ENCODE peak calls at places on chromosomes 7 and 10, in eight cellular contexts. One of them, this sample, is unnamed.

GRCh38 chr10:53903756-53904155 is 897.3 kb downstream of the PCDH15 start:
- DNase-seq in Peyer's patch: no peak
- DNase-seq in thyroid gland: no peak
- DNase-seq in mucosa of descending colon: no peak
- DNase-seq in spleen: no peak
- DNase-seq in tibial nerve: no peak
- DNase-seq in cardiac muscle cell: no peak
- DNase-seq in hepatocyte: no peak
- DNase-seq in this sample: no peak

GRCh38 chr7:10913457-10913856 is 60.2 kb upstream of the PHF14 start:
- DNase-seq in Peyer's patch: no peak
- DNase-seq in thyroid gland: no peak
- DNase-seq in mucosa of descending colon: no peak
- DNase-seq in spleen: no peak
- DNase-seq in tibial nerve: no peak
- DNase-seq in cardiac muscle cell: no peak
- DNase-seq in hepatocyte: no peak
- DNase-seq in this sample: no peak

GRCh38 chr10:27019827-27020226 is 80.5 kb downstream of the ANKRD26 start:
- DNase-seq in Peyer's patch: no peak
- DNase-seq in thyroid gland: no peak
- DNase-seq in mucosa of descending colon: no peak
- DNase-seq in spleen: no peak
- DNase-seq in tibial nerve: no peak
- DNase-seq in cardiac muscle cell: peak; percentile 48
- DNase-seq in hepatocyte: no peak
- DNase-seq in this sample: no peak

GRCh38 chr7:134514663-134515062 is 12.7 kb upstream of the AKR1B10 start:
- DNase-seq in Peyer's patch: no peak
- DNase-seq in thyroid gland: no peak
- DNase-seq in mucosa of descending colon: peak; percentile 72
- DNase-seq in spleen: no peak
- DNase-seq in tibial nerve: no peak
- DNase-seq in cardiac muscle cell: peak; percentile 87
- DNase-seq in hepatocyte: peak; percentile 84
- DNase-seq in this sample: peak; percentile 76

GRCh38 chr7:1234794-1235500 is 2.3 kb downstream of the UNCX start:
- DNase-seq in Peyer's patch: no peak
- DNase-seq in thyroid gland: no peak
- DNase-seq in mucosa of descending colon: no peak
- DNase-seq in spleen: no peak
- DNase-seq in tibial nerve: no peak
- DNase-seq in cardiac muscle cell: no peak
- DNase-seq in hepatocyte: no peak
- DNase-seq in this sample: no peak

GRCh38 chr10:6924166-6924565 is 344.1 kb upstream of the PRKCQ start:
- DNase-seq in Peyer's patch: no peak
- DNase-seq in thyroid gland: no peak
- DNase-seq in mucosa of descending colon: no peak
- DNase-seq in spleen: no peak
- DNase-seq in tibial nerve: no peak
- DNase-seq in cardiac muscle cell: peak; percentile 6
- DNase-seq in hepatocyte: no peak
- DNase-seq in this sample: no peak

GRCh38 chr10:46267132-46267985 is 19.4 kb upstream of the ANTXRL start:
- DNase-seq in Peyer's patch: no peak
- DNase-seq in thyroid gland: no peak
- DNase-seq in mucosa of descending colon: peak; percentile 0
- DNase-seq in spleen: no peak
- DNase-seq in tibial nerve: no peak
- DNase-seq in cardiac muscle cell: no peak
- DNase-seq in hepatocyte: no peak
- DNase-seq in this sample: no peak

GRCh38 chr7:18780266-18780665 is 284.7 kb downstream of the HDAC9 start:
- DNase-seq in Peyer's patch: no peak
- DNase-seq in thyroid gland: no peak
- DNase-seq in mucosa of descending colon: no peak
- DNase-seq in spleen: no peak
- DNase-seq in tibial nerve: no peak
- DNase-seq in cardiac muscle cell: no peak
- DNase-seq in hepatocyte: no peak
- DNase-seq in this sample: no peak

GRCh38 chr10:93211989-93212388 is 138.3 kb downstream of the CYP26A1 start:
- DNase-seq in Peyer's patch: no peak
- DNase-seq in thyroid gland: no peak
- DNase-seq in mucosa of descending colon: no peak
- DNase-seq in spleen: no peak
- DNase-seq in tibial nerve: no peak
- DNase-seq in cardiac muscle cell: no peak
- DNase-seq in hepatocyte: no peak
- DNase-seq in this sample: no peak

GRCh38 chr10:128324468-128324867 is 198.2 kb upstream of the MKI67 start:
- DNase-seq in Peyer's patch: no peak
- DNase-seq in thyroid gland: no peak
- DNase-seq in mucosa of descending colon: no peak
- DNase-seq in spleen: no peak
- DNase-seq in tibial nerve: no peak
- DNase-seq in cardiac muscle cell: no peak
- DNase-seq in hepatocyte: no peak
- DNase-seq in this sample: no peak

GRCh38 chr10:132671171-132672154 is 114.5 kb downstream of the NKX6-2 start:
- DNase-seq in Peyer's patch: peak; percentile 29
- DNase-seq in thyroid gland: no peak
- DNase-seq in mucosa of descending colon: no peak
- DNase-seq in spleen: peak; percentile 33
- DNase-seq in tibial nerve: no peak
- DNase-seq in cardiac muscle cell: no peak
- DNase-seq in hepatocyte: no peak
- DNase-seq in this sample: no peak

GRCh38 chr7:45118830-45119452 is 7.4 kb upstream of the TBRG4 start:
- DNase-seq in Peyer's patch: no peak
- DNase-seq in thyroid gland: no peak
- DNase-seq in mucosa of descending colon: no peak
- DNase-seq in spleen: no peak
- DNase-seq in tibial nerve: no peak
- DNase-seq in cardiac muscle cell: no peak
- DNase-seq in hepatocyte: no peak
- DNase-seq in this sample: no peak

GRCh38 chr10:17768957-17769356 is 17.0 kb downstream of the TMEM236 start:
- DNase-seq in Peyer's patch: no peak
- DNase-seq in thyroid gland: no peak
- DNase-seq in mucosa of descending colon: no peak
- DNase-seq in spleen: no peak
- DNase-seq in tibial nerve: no peak
- DNase-seq in cardiac muscle cell: peak; percentile 64
- DNase-seq in hepatocyte: no peak
- DNase-seq in this sample: no peak

GRCh38 chr7:25517906-25518305 is 289.6 kb upstream of the NPVF start:
- DNase-seq in Peyer's patch: no peak
- DNase-seq in thyroid gland: no peak
- DNase-seq in mucosa of descending colon: no peak
- DNase-seq in spleen: no peak
- DNase-seq in tibial nerve: no peak
- DNase-seq in cardiac muscle cell: no peak
- DNase-seq in hepatocyte: no peak
- DNase-seq in this sample: no peak

GRCh38 chr7:137386966-137387365 is 43.4 kb upstream of the PTN start:
- DNase-seq in Peyer's patch: no peak
- DNase-seq in thyroid gland: no peak
- DNase-seq in mucosa of descending colon: no peak
- DNase-seq in spleen: no peak
- DNase-seq in tibial nerve: no peak
- DNase-seq in cardiac muscle cell: no peak
- DNase-seq in hepatocyte: no peak
- DNase-seq in this sample: no peak

GRCh38 chr10:52652431-52653220 is 120.0 kb downstream of the MBL2 start:
- DNase-seq in Peyer's patch: no peak
- DNase-seq in thyroid gland: no peak
- DNase-seq in mucosa of descending colon: no peak
- DNase-seq in spleen: no peak
- DNase-seq in tibial nerve: no peak
- DNase-seq in cardiac muscle cell: peak; percentile 13
- DNase-seq in hepatocyte: no peak
- DNase-seq in this sample: no peak

GRCh38 chr10:88881335-88881734 is 1.3 kb downstream of the STAMBPL1 start:
- DNase-seq in Peyer's patch: no peak
- DNase-seq in thyroid gland: no peak
- DNase-seq in mucosa of descending colon: no peak
- DNase-seq in spleen: no peak
- DNase-seq in tibial nerve: no peak
- DNase-seq in cardiac muscle cell: peak; percentile 25
- DNase-seq in hepatocyte: no peak
- DNase-seq in this sample: no peak

GRCh38 chr7:66682350-66683093 is 53.8 kb downstream of the KCTD7 start:
- DNase-seq in Peyer's patch: no peak
- DNase-seq in thyroid gland: peak; percentile 13
- DNase-seq in mucosa of descending colon: peak; percentile 11
- DNase-seq in spleen: no peak
- DNase-seq in tibial nerve: no peak
- DNase-seq in cardiac muscle cell: peak; percentile 26
- DNase-seq in hepatocyte: no peak
- DNase-seq in this sample: no peak

GRCh38 chr10:124667425-124668130 is 76.6 kb downstream of the FAM53B start:
- DNase-seq in Peyer's patch: peak; percentile 67
- DNase-seq in thyroid gland: no peak
- DNase-seq in mucosa of descending colon: peak; percentile 37
- DNase-seq in spleen: no peak
- DNase-seq in tibial nerve: no peak
- DNase-seq in cardiac muscle cell: no peak
- DNase-seq in hepatocyte: no peak
- DNase-seq in this sample: no peak

GRCh38 chr7:110386006-110386405 is 704.9 kb upstream of the LRRN3 start:
- DNase-seq in Peyer's patch: no peak
- DNase-seq in thyroid gland: no peak
- DNase-seq in mucosa of descending colon: no peak
- DNase-seq in spleen: no peak
- DNase-seq in tibial nerve: no peak
- DNase-seq in cardiac muscle cell: no peak
- DNase-seq in hepatocyte: no peak
- DNase-seq in this sample: no peak

GRCh38 chr7:92830532-92831110 is 5.8 kb downstream of the CDK6 start:
- DNase-seq in Peyer's patch: no peak
- DNase-seq in thyroid gland: no peak
- DNase-seq in mucosa of descending colon: no peak
- DNase-seq in spleen: no peak
- DNase-seq in tibial nerve: no peak
- DNase-seq in cardiac muscle cell: no peak
- DNase-seq in hepatocyte: no peak
- DNase-seq in this sample: no peak

GRCh38 chr7:157425137-157425731 is 88.4 kb downstream of the DNAJB6 start:
- DNase-seq in Peyer's patch: no peak
- DNase-seq in thyroid gland: no peak
- DNase-seq in mucosa of descending colon: no peak
- DNase-seq in spleen: no peak
- DNase-seq in tibial nerve: no peak
- DNase-seq in cardiac muscle cell: no peak
- DNase-seq in hepatocyte: no peak
- DNase-seq in this sample: no peak

GRCh38 chr7:30428586-30429530 is 49.7 kb downstream of the NOD1 start:
- DNase-seq in Peyer's patch: no peak
- DNase-seq in thyroid gland: peak; percentile 27
- DNase-seq in mucosa of descending colon: peak; percentile 80
- DNase-seq in spleen: no peak
- DNase-seq in tibial nerve: no peak
- DNase-seq in cardiac muscle cell: no peak
- DNase-seq in hepatocyte: no peak
- DNase-seq in this sample: no peak

GRCh38 chr7:154412105-154412504 is 359.9 kb downstream of the DPP6 start:
- DNase-seq in Peyer's patch: no peak
- DNase-seq in thyroid gland: no peak
- DNase-seq in mucosa of descending colon: no peak
- DNase-seq in spleen: no peak
- DNase-seq in tibial nerve: no peak
- DNase-seq in cardiac muscle cell: no peak
- DNase-seq in hepatocyte: no peak
- DNase-seq in this sample: no peak
- TF ChIP-seq CTCF in Peyer's patch: no peak
- TF ChIP-seq CTCF in thyroid gland: no peak
- TF ChIP-seq CTCF in mucosa of descending colon: no peak
- TF ChIP-seq CTCF in spleen: no peak
- TF ChIP-seq CTCF in tibial nerve: no peak
- TF ChIP-seq CTCF in cardiac muscle cell: no peak
- TF ChIP-seq CTCF in hepatocyte: no peak
- TF ChIP-seq CTCF in this sample: no peak

GRCh38 chr7:143382126-143382790 is 1.1 kb downstream of the ZYX start:
- DNase-seq in Peyer's patch: no peak
- DNase-seq in thyroid gland: no peak
- DNase-seq in mucosa of descending colon: no peak
- DNase-seq in spleen: no peak
- DNase-seq in tibial nerve: no peak
- DNase-seq in cardiac muscle cell: peak; percentile 22
- DNase-seq in hepatocyte: no peak
- DNase-seq in this sample: no peak

GRCh38 chr7:143384148-143384547 is 3.0 kb downstream of the ZYX start:
- DNase-seq in Peyer's patch: no peak
- DNase-seq in thyroid gland: peak; percentile 72
- DNase-seq in mucosa of descending colon: no peak
- DNase-seq in spleen: no peak
- DNase-seq in tibial nerve: no peak
- DNase-seq in cardiac muscle cell: peak; percentile 70
- DNase-seq in hepatocyte: no peak
- DNase-seq in this sample: no peak

GRCh38 chr7:143382791-143383641 is 1.9 kb downstream of the ZYX start:
- DNase-seq in Peyer's patch: no peak
- DNase-seq in thyroid gland: no peak
- DNase-seq in mucosa of descending colon: no peak
- DNase-seq in spleen: no peak
- DNase-seq in tibial nerve: no peak
- DNase-seq in cardiac muscle cell: peak; percentile 17
- DNase-seq in hepatocyte: no peak
- DNase-seq in this sample: no peak

GRCh38 chr7:143384741-143385631 is 3.8 kb downstream of the ZYX start:
- DNase-seq in Peyer's patch: peak; percentile 39
- DNase-seq in thyroid gland: no peak
- DNase-seq in mucosa of descending colon: no peak
- DNase-seq in spleen: no peak
- DNase-seq in tibial nerve: no peak
- DNase-seq in cardiac muscle cell: peak; percentile 81
- DNase-seq in hepatocyte: no peak
- DNase-seq in this sample: no peak

GRCh38 chr7:143383642-143383957 is 2.5 kb downstream of the ZYX start:
- DNase-seq in Peyer's patch: no peak
- DNase-seq in thyroid gland: no peak
- DNase-seq in mucosa of descending colon: no peak
- DNase-seq in spleen: no peak
- DNase-seq in tibial nerve: no peak
- DNase-seq in cardiac muscle cell: peak; percentile 9
- DNase-seq in hepatocyte: no peak
- DNase-seq in this sample: no peak
- H3K4me3 ChIP-seq in Peyer's patch: no peak overlapping the region
- H3K4me3 ChIP-seq in thyroid gland: no peak overlapping the region
- H3K4me3 ChIP-seq in mucosa of descending colon: no peak overlapping the region
- H3K4me3 ChIP-seq in spleen: no peak overlapping the region
- H3K4me3 ChIP-seq in tibial nerve: peak overlapping the region; percentile 70
- H3K4me3 ChIP-seq in cardiac muscle cell: no peak overlapping the region
- H3K4me3 ChIP-seq in hepatocyte: no peak overlapping the region
- H3K4me3 ChIP-seq in this sample: no peak overlapping the region

GRCh38 chr10:21398549-21399345 is 126.7 kb downstream of the SKIDA1 start:
- DNase-seq in Peyer's patch: no peak
- DNase-seq in thyroid gland: no peak
- DNase-seq in mucosa of descending colon: no peak
- DNase-seq in spleen: no peak
- DNase-seq in tibial nerve: no peak
- DNase-seq in cardiac muscle cell: no peak
- DNase-seq in hepatocyte: no peak
- DNase-seq in this sample: no peak
- H3K4me1 ChIP-seq in Peyer's patch: no peaks in the 10 kb centered on the region
- H3K4me1 ChIP-seq in thyroid gland: peaks cover 12% of the 10 kb centered on the region
- H3K4me1 ChIP-seq in mucosa of descending colon: no peaks in the 10 kb centered on the region
- H3K4me1 ChIP-seq in spleen: no peaks in the 10 kb centered on the region
- H3K4me1 ChIP-seq in tibial nerve: peaks cover 8% of the 10 kb centered on the region
- H3K4me1 ChIP-seq in cardiac muscle cell: peaks cover 12% of the 10 kb centered on the region
- H3K4me1 ChIP-seq in hepatocyte: peaks cover 9% of the 10 kb centered on the region
- H3K4me1 ChIP-seq in this sample: peaks cover 46% of the 10 kb centered on the region

GRCh38 chr10:97827778-97828291 is 21.8 kb upstream of the GOLGA7B start:
- DNase-seq in Peyer's patch: peak; percentile 27
- DNase-seq in thyroid gland: peak; percentile 65
- DNase-seq in mucosa of descending colon: no peak
- DNase-seq in spleen: no peak
- DNase-seq in tibial nerve: no peak
- DNase-seq in cardiac muscle cell: no peak
- DNase-seq in hepatocyte: no peak
- DNase-seq in this sample: no peak
- TF ChIP-seq CTCF in Peyer's patch: no peak
- TF ChIP-seq CTCF in thyroid gland: no peak
- TF ChIP-seq CTCF in mucosa of descending colon: no peak
- TF ChIP-seq CTCF in spleen: no peak
- TF ChIP-seq CTCF in tibial nerve: no peak
- TF ChIP-seq CTCF in cardiac muscle cell: no peak
- TF ChIP-seq CTCF in hepatocyte: no peak
- TF ChIP-seq CTCF in this sample: no peak

This sample was measured in Caco-2.